ENCODE peak calls at places on chromosome 10, in six cellular contexts. F is iPS DF 6.9; C is cardiac muscle cell; N is fibroblast of lung; A is MM.1S; I is CD8-positive, alpha-beta T cell. W is an unnamed sample.

GRCh38 chr10:57743711-57744110 is 524.0 kb downstream of the IPMK start:
- DNase-seq in F (no peak), C (no peak), N (no peak), A (no peak), I (no peak), W (no peak)

GRCh38 chr10:13775786-13776780 is 189.3 kb downstream of the PRPF18 start:
- DNase-seq in F (no peak), C (peak), N (peak), A (no peak), I (no peak), W (no peak)

GRCh38 chr10:14611971-14612693 is 162.6 kb downstream of the FAM107B start:
- DNase-seq in F (no peak), C (no peak), N (no peak), A (peak), I (no peak), W (no peak)

GRCh38 chr10:43038783-43039628 is 37.9 kb upstream of the RET start:
- DNase-seq in F (no peak), C (no peak), N (no peak), A (no peak), I (peak), W (no peak)

GRCh38 chr10:103451091-103451801 is 924 bp downstream of the CALHM2 start:
- DNase-seq in F (no peak), C (peak), N (peak), A (peak), I (peak), W (peak)

GRCh38 chr10:123367181-123367580 is 213.0 kb downstream of the BUB3 start:
- DNase-seq in F (no peak), C (no peak), N (no peak), A (no peak), I (no peak), W (no peak)

GRCh38 chr10:122264931-122265330 is 6.2 kb upstream of the BTBD16 start:
- DNase-seq in F (no peak), C (no peak), N (no peak), A (no peak), I (no peak), W (no peak)

GRCh38 chr10:77513783-77514331 is 123.8 kb downstream of the KCNMA1 start:
- DNase-seq in F (no peak), C (peak), N (peak), A (no peak), I (no peak), W (no peak)

GRCh38 chr10:28367865-28368541 is 65.1 kb upstream of the MPP7 start:
- DNase-seq in F (no peak), C (no peak), N (peak), A (peak), I (peak), W (peak)

GRCh38 chr10:5064656-5065055 is 29.6 kb upstream of the AKR1C3 start:
- DNase-seq in F (no peak), C (no peak), N (peak), A (no peak), I (no peak), W (no peak)

GRCh38 chr10:1177936-1178335 is 121.8 kb downstream of the WDR37 start:
- DNase-seq in F (no peak), C (no peak), N (no peak), A (no peak), I (no peak), W (no peak)

GRCh38 chr10:70931168-70931805 is 42.9 kb upstream of the PCBD1 start:
- DNase-seq in F (no peak), C (peak), N (peak), A (no peak), I (no peak), W (no peak)

GRCh38 chr10:131749767-131750142 is 151.1 kb upstream of the PPP2R2D start:
- DNase-seq in F (no peak), C (no peak), N (no peak), A (no peak), I (no peak), W (no peak)

GRCh38 chr10:124550305-124551034 is 88.8 kb downstream of the LHPP start:
- DNase-seq in F (no peak), C (no peak), N (no peak), A (no peak), I (no peak), W (no peak)

DNA sequence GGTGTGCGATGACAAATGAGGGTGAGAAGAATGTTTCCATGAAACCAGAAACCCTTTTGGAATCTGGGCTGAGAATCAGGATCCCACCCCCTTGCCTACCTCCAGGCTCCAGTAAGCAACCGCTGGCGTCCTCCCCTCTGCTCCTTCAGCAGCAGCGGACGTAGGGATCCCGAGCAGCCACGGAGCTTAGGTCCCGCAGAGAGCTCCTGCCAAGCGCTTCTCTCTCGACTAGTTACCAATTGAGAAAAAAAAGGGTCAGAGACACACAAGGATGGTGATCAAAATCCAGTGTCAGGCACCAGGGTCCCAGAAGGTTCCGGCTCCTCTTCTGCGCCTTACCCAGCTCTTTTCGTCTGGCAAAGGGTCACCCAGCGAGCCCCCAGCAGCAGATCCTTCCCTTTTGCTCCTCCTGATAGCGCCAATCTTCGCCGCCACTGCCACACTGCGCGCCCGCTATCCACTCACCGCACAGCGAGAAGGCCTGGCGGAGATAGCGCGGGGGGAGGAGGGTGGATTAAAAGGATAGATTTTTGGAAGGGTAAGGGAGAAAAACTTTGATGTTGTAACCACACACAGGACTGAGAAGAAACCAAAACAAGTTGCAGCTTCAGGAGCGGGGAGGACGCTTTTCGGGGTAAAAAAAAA is 733.4 kb downstream of the ZWINT start:
- DNase-seq in F (no peak), C (no peak), N (peak), A (no peak), I (no peak), W (no peak)
- H3K4me3 ChIP-seq in F (peak), C (peak), N (no peak), A (no peak), I (no peak), W (no peak)

GRCh38 chr10:85642082-85642420 is 724.5 kb downstream of the GRID1 start:
- DNase-seq in F (no peak), C (no peak), N (peak), A (no peak), I (no peak), W (no peak)
- H3K4me3 ChIP-seq in F (no peak), C (no peak), N (no peak), A (no peak), I (no peak), W (no peak)

GRCh38 chr10:128779457-128779856 is 653.2 kb upstream of the MKI67 start:
- DNase-seq in F (no peak), C (no peak), N (no peak), A (no peak), I (no peak), W (no peak)

GRCh38 chr10:128775743-128776142 is 649.5 kb upstream of the MKI67 start:
- DNase-seq in F (no peak), C (no peak), N (no peak), A (no peak), I (no peak), W (no peak)

GRCh38 chr10:128780379-128780778 is 654.2 kb upstream of the MKI67 start:
- DNase-seq in F (no peak), C (no peak), N (no peak), A (no peak), I (peak), W (no peak)

GRCh38 chr10:128774979-128775378 is 648.8 kb upstream of the MKI67 start:
- DNase-seq in F (no peak), C (no peak), N (no peak), A (no peak), I (no peak), W (no peak)

DNA sequence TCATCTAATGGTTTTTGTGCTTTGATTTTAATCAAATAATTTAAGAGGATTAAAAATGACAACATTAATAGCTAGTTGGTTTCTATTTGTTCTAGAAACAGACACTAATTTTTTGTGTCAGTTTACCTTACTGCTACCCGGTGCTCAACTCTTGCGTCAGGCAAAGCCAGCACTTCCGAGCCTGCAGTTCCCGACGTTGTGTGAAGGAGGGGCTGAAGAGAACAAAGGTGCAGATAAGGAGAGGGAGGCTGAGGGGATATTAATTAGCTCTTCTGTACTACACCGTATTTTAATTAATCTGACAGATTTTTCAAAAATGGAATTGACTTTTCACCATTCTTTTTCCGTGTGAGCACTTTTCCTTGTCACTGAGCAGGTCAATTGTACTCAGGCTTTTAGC is 650.4 kb upstream of the MKI67 start:
- DNase-seq in F (no peak), C (no peak), N (no peak), A (no peak), I (no peak), W (no peak)
- H3K4me3 ChIP-seq in F (no peak), C (no peak), N (no peak), A (no peak), I (no peak), W (no peak)

GRCh38 chr10:32949221-32949678 is 8.8 kb downstream of the ITGB1 start:
- DNase-seq in F (no peak), C (no peak), N (peak), A (peak), I (no peak), W (no peak)
- H3K4me3 ChIP-seq in F (no peak), C (no peak), N (no peak), A (no peak), I (no peak), W (no peak)

GRCh38 chr10:69125554-69125953 is 1.6 kb downstream of the VPS26A start:
- DNase-seq in F (no peak), C (no peak), N (no peak), A (no peak), I (no peak), W (no peak)
- H3K4me3 ChIP-seq in F (no peak), C (peak), N (peak), A (peak), I (peak), W (no peak)

GRCh38 chr10:12587408-12587807 is 238.1 kb downstream of the CAMK1D start:
- DNase-seq in F (no peak), C (no peak), N (peak), A (no peak), I (no peak), W (no peak)
- H3K4me3 ChIP-seq in F (no peak), C (no peak), N (no peak), A (no peak), I (no peak), W (no peak)

GRCh38 chr10:120735315-120735714 is 115.8 kb upstream of the WDR11 start:
- DNase-seq in F (no peak), C (no peak), N (no peak), A (no peak), I (no peak), W (no peak)

GRCh38 chr10:120734476-120735078 is 116.6 kb upstream of the WDR11 start:
- DNase-seq in F (no peak), C (peak), N (peak), A (no peak), I (no peak), W (no peak)

GRCh38 chr10:120732643-120733313 is 118.4 kb upstream of the WDR11 start:
- DNase-seq in F (no peak), C (no peak), N (peak), A (no peak), I (no peak), W (no peak)

GRCh38 chr10:120729508-120729907 is 121.7 kb upstream of the WDR11 start:
- DNase-seq in F (no peak), C (no peak), N (no peak), A (no peak), I (no peak), W (no peak)

GRCh38 chr10:120732067-120732466 is 119.1 kb upstream of the WDR11 start:
- DNase-seq in F (no peak), C (no peak), N (peak), A (no peak), I (no peak), W (no peak)
- H3K4me3 ChIP-seq in F (no peak), C (no peak), N (no peak), A (no peak), I (no peak), W (no peak)